ENCODE peak calls at places on chromosomes 5 and 9, in ten cellular contexts. C is CD8-positive, alpha-beta T cell; R is psoas muscle; P is IMR-90; T is tibial artery; Z is lower lobe of right lung; V is CD8-positive, alpha-beta memory T cell; H is fibroblast of lung; J is adrenal gland; Y is transverse colon. W is an unnamed sample.
A peak's percentile ranks its signal among the peaks of the same experiment; 100 is the strongest.

GRCh38 chr5:133977161-133977787 is 8.8 kb upstream of the C5orf15 start:
- DNase-seq in H (peak; percentile 21), P (peak; percentile 39), Y (no peak), Z (no peak), R (no peak), J (no peak), V (no peak), T (no peak), C (no peak), W (no peak)

GRCh38 chr5:69265931-69266330 is 31.2 kb downstream of the CDK7 start:
- DNase-seq in T (no peak), V (no peak), J (no peak), H (no peak), P (no peak), Y (no peak), R (no peak), Z (peak; percentile 48), C (no peak), W (no peak)

GRCh38 chr5:160342413-160342941 is 27.9 kb downstream of the C1QTNF2 start:
- DNase-seq in C (no peak), V (no peak), Y (no peak), T (peak; percentile 57), J (peak; percentile 90), R (no peak), P (peak; percentile 61), Z (no peak), H (peak; percentile 83), W (no peak)

GRCh38 chr5:77630246-77631165 is 8.0 kb downstream of the OTP start:
- DNase-seq in Y (peak; percentile 64), T (no peak), J (peak; percentile 29), C (no peak), R (peak; percentile 67), V (no peak), P (no peak), Z (peak; percentile 56), H (peak; percentile 15), W (no peak)

GRCh38 chr5:65111961-65112658 is 343.4 kb downstream of the CWC27 start:
- DNase-seq in H (no peak), Z (no peak), Y (no peak), T (no peak), V (no peak), R (no peak), P (no peak), C (no peak), J (peak; percentile 11), W (no peak)

GRCh38 chr9:124271660-124272059 is 13.9 kb downstream of the NEK6 start:
- DNase-seq in Z (no peak), H (no peak), C (no peak), R (no peak), J (no peak), T (peak; percentile 74), Y (peak; percentile 57), V (no peak), P (no peak), W (no peak)

GRCh38 chr5:35904443-35905132 is 33.8 kb downstream of the CAPSL start:
- DNase-seq in C (no peak), Y (no peak), J (no peak), T (no peak), Z (no peak), H (no peak), R (no peak), P (no peak), V (no peak), W (no peak)

GRCh38 chr9:116504893-116505480 is 182.1 kb upstream of the TRIM32 start:
- DNase-seq in Z (no peak), Y (no peak), R (no peak), V (no peak), P (no peak), C (no peak), T (no peak), H (no peak), J (no peak), W (no peak)

GRCh38 chr5:172795401-172795977 is 24.5 kb upstream of the DUSP1 start:
- DNase-seq in R (peak; percentile 97), Y (peak; percentile 82), J (peak; percentile 69), C (no peak), T (peak; percentile 100), V (no peak), P (peak; percentile 99), Z (peak; percentile 75), H (peak; percentile 96), W (no peak)

GRCh38 chr9:94056442-94056974 is 27.8 kb upstream of the PTPDC1 start:
- DNase-seq in Y (no peak), H (peak; percentile 91), T (no peak), P (peak; percentile 76), Z (no peak), J (no peak), C (no peak), V (no peak), R (no peak), W (no peak)

GRCh38 chr9:38172601-38173000 is 103.6 kb upstream of the SHB start:
- DNase-seq in J (no peak), P (no peak), V (no peak), Z (no peak), R (no peak), C (no peak), Y (no peak), T (no peak), H (no peak), W (no peak)

GRCh38 chr9:134723491-134723890 is 81.9 kb downstream of the COL5A1 start:
- DNase-seq in R (no peak), T (no peak), P (no peak), Z (no peak), H (no peak), V (no peak), C (no peak), J (no peak), Y (no peak), W (no peak)

GRCh38 chr9:125982798-125983406 is 235.7 kb downstream of the PBX3 start:
- DNase-seq in Z (no peak), Y (no peak), V (no peak), H (no peak), T (no peak), R (no peak), C (no peak), P (no peak), J (no peak), W (no peak)

GRCh38 chr9:127785933-127786772 is at the start of gene CDK9:
- DNase-seq in Z (peak; percentile 91), R (peak; percentile 96), Y (peak; percentile 94), J (peak; percentile 93), T (peak; percentile 94), C (peak; percentile 98), V (peak; percentile 94), H (peak; percentile 85), P (peak; percentile 81), W (peak; percentile 90)

GRCh38 chr9:22240619-22241018 is 206.0 kb upstream of the DMRTA1 start:
- DNase-seq in V (no peak), J (no peak), R (no peak), Z (no peak), P (peak; percentile 73), H (peak; percentile 69), C (no peak), Y (no peak), T (no peak), W (no peak)

GRCh38 chr5:91418158-91418557 is 35.0 kb upstream of the ARRDC3 start:
- DNase-seq in C (no peak), V (no peak), Z (no peak), T (no peak), J (no peak), P (no peak), Y (no peak), H (no peak), R (no peak), W (no peak)

GRCh38 chr9:124285903-124286291 is 28.1 kb downstream of the NEK6 start:
- DNase-seq in Y (peak; percentile 80), Z (peak; percentile 81), R (peak; percentile 67), T (peak; percentile 96), C (peak; percentile 52), P (peak; percentile 99), V (no peak), J (peak; percentile 74), H (peak; percentile 99), W (no peak)

GRCh38 chr5:14306415-14306814 is 163.3 kb downstream of the TRIO start:
- DNase-seq in P (no peak), C (no peak), R (no peak), H (peak; percentile 50), J (no peak), V (no peak), T (no peak), Y (no peak), Z (no peak), W (no peak)

GRCh38 chr5:95432779-95433178 is 41.6 kb downstream of the FAM81B start:
- DNase-seq in C (no peak), Y (no peak), Z (no peak), T (no peak), J (no peak), V (no peak), P (no peak), R (no peak), H (no peak), W (no peak)

DNA sequence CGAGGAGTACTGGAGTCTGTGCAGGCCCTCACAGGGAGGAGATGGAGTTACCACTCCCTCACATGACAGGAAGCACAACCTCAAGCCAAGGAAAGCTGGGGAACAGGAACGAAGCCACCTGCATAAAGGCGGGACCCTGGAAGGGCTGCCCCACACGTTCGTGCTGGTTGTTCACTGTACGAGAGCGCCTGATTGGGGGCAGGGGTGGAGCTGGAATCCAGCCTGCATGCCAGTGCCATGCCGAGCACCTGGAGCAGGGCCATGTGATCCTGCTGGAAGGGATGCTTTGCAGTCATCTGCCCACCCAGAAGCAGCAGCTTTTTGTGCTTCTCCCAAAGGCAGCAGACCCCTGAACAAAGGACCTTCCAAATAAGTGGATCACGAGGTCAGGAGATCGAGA is 11.4 kb downstream of the GRM6 start:
- DNase-seq in C (no peak), R (no peak), Y (no peak), H (no peak), Z (no peak), P (no peak), T (no peak), V (no peak), J (no peak), W (no peak)
- H3K9me3 ChIP-seq in C (no peaks in the 10 kb centered on the region), R (peaks cover 8% of the 10 kb centered on the region), Y (peaks cover 74% of the 10 kb centered on the region), H (no peaks in the 10 kb centered on the region), Z (peaks cover 73% of the 10 kb centered on the region), P (peaks cover 66% of the 10 kb centered on the region), T (peaks cover 93% of the 10 kb centered on the region), V (no peaks in the 10 kb centered on the region), J (no peaks in the 10 kb centered on the region), W (no peaks in the 10 kb centered on the region)

GRCh38 chr5:16160706-16161105 is 18.9 kb downstream of the MARCHF11 start:
- DNase-seq in P (peak; percentile 62), J (peak; percentile 42), R (no peak), Y (no peak), H (peak; percentile 52), Z (no peak), T (no peak), V (no peak), C (no peak), W (no peak)
- H3K9me3 ChIP-seq in P (no peaks in the 10 kb centered on the region), J (no peaks in the 10 kb centered on the region), R (no peaks in the 10 kb centered on the region), Y (no peaks in the 10 kb centered on the region), H (no peaks in the 10 kb centered on the region), Z (no peaks in the 10 kb centered on the region), T (no peaks in the 10 kb centered on the region), V (no peaks in the 10 kb centered on the region), C (no peaks in the 10 kb centered on the region), W (no peaks in the 10 kb centered on the region)

GRCh38 chr9:112642126-112642525 is 75.8 kb downstream of the INIP start:
- DNase-seq in R (no peak), Y (no peak), C (no peak), H (no peak), V (no peak), J (no peak), P (no peak), T (no peak), Z (no peak), W (no peak)
- H3K9me3 ChIP-seq in R (peaks cover 5% of the 10 kb centered on the region), Y (peaks cover 4% of the 10 kb centered on the region), C (no peaks in the 10 kb centered on the region), H (no peaks in the 10 kb centered on the region), V (no peaks in the 10 kb centered on the region), J (no peaks in the 10 kb centered on the region), P (peaks cover 13% of the 10 kb centered on the region), T (peaks cover 11% of the 10 kb centered on the region), Z (no peaks in the 10 kb centered on the region), W (no peaks in the 10 kb centered on the region)

GRCh38 chr9:16413509-16414016 is 456.9 kb downstream of the BNC2 start:
- DNase-seq in Y (no peak), Z (no peak), J (peak; percentile 16), C (no peak), R (no peak), P (peak; percentile 98), T (no peak), H (peak; percentile 91), V (no peak), W (no peak)
- H3K9me3 ChIP-seq in Y (no peaks in the 10 kb centered on the region), Z (no peaks in the 10 kb centered on the region), J (no peaks in the 10 kb centered on the region), C (no peaks in the 10 kb centered on the region), R (no peaks in the 10 kb centered on the region), P (no peaks in the 10 kb centered on the region), T (no peaks in the 10 kb centered on the region), H (no peaks in the 10 kb centered on the region), V (no peaks in the 10 kb centered on the region), W (no peaks in the 10 kb centered on the region)

W was measured in T-helper 17 cell.